ENCODE peak calls at places on chromosomes 13 and 19, in ten cellular contexts. B is activated CD4-positive, alpha-beta T cell treated with anti-CD3 and anti-CD28 coated beads, Interleukin-2, amount 50 U/mL, for 24 hours; N is activated T-cell treated with anti-CD3 and anti-CD28 coated beads, Interleukin-2, amount 50 U/mL, for 72 hours; K is activated CD8-positive, alpha-beta T cell treated with anti-CD3 and anti-CD28 coated beads, Interleukin-2, amount 10 ng/mL, durations not matched to agents 7 days and 5 days; H is sciatic nerve; D is lower lobe of right lung; A is Karpas-422; V is stimulated activated CD4-positive, alpha-beta T cell treated with anti-CD3 and anti-CD28 coated beads, Interleukin-2, amount 100 ng/mL, for 48 hours; X is NCI-H1092 treated with DMSO at 0.1 percent for 48 hours; Q is tibial nerve. Z is an unnamed sample.

GRCh38 chr19:38263696-38264485 is 482 bp upstream of the SPINT2 start:
- DNase-seq in B (peak; percentile 45), N (peak; percentile 88), K (peak; percentile 74), H (no peak), D (no peak), A (no peak), V (peak; percentile 56), X (peak; percentile 48), Q (no peak), Z (no peak)

GRCh38 chr19:1889907-1890306 is 4.6 kb upstream of the ABHD17A start:
- DNase-seq in B (no peak), N (no peak), K (no peak), H (no peak), D (no peak), A (no peak), V (no peak), X (no peak), Q (no peak), Z (no peak)

GRCh38 chr19:10899171-10899653 is 27.9 kb downstream of the CARM1 start:
- DNase-seq in B (no peak), N (no peak), K (no peak), H (no peak), D (peak; percentile 76), A (no peak), V (no peak), X (peak; percentile 23), Q (no peak), Z (no peak)

GRCh38 chr19:24071078-24071477 is 15.9 kb upstream of the ZNF254 start:
- DNase-seq in B (no peak), N (no peak), K (no peak), H (peak; percentile 1), D (no peak), A (no peak), V (no peak), X (no peak), Q (no peak), Z (no peak)

GRCh38 chr19:38250821-38251563 is 5.2 kb downstream of the PPP1R14A start:
- DNase-seq in B (no peak), N (no peak), K (no peak), H (peak; percentile 73), D (peak; percentile 56), A (no peak), V (no peak), X (no peak), Q (peak; percentile 47), Z (no peak)

GRCh38 chr19:17020380-17020779 is 6.2 kb downstream of the CPAMD8 start:
- DNase-seq in B (no peak), N (no peak), K (no peak), H (no peak), D (no peak), A (no peak), V (no peak), X (no peak), Q (no peak), Z (no peak)

GRCh38 chr13:77698211-77699058 is 948 bp downstream of the SLAIN1 start:
- DNase-seq in B (peak; percentile 25), N (peak; percentile 58), K (peak; percentile 66), H (no peak), D (peak; percentile 56), A (peak; percentile 64), V (peak; percentile 23), X (peak; percentile 69), Q (peak; percentile 8), Z (no peak)

GRCh38 chr13:22915442-22916082 is 265.2 kb upstream of the SGCG start:
- DNase-seq in B (no peak), N (no peak), K (no peak), H (no peak), D (peak; percentile 59), A (no peak), V (no peak), X (peak; percentile 82), Q (no peak), Z (no peak)

GRCh38 chr19:42634409-42635232 is 39.9 kb upstream of the CEACAM8 start:
- DNase-seq in B (peak; percentile 22), N (peak; percentile 71), K (peak; percentile 58), H (no peak), D (no peak), A (peak; percentile 85), V (peak; percentile 61), X (peak; percentile 0), Q (peak; percentile 22), Z (no peak)

GRCh38 chr19:5586300-5587070 is 18.7 kb upstream of the TINCR start:
- DNase-seq in B (no peak), N (no peak), K (no peak), H (no peak), D (no peak), A (no peak), V (no peak), X (no peak), Q (no peak), Z (no peak)

GRCh38 chr19:1746401-1747284 is 6.7 kb upstream of the ONECUT3 start:
- DNase-seq in B (no peak), N (no peak), K (no peak), H (no peak), D (no peak), A (peak; percentile 71), V (no peak), X (no peak), Q (no peak), Z (no peak)

GRCh38 chr13:81406639-81407292 is 1065.8 kb upstream of the SPRY2 start:
- DNase-seq in B (no peak), N (no peak), K (no peak), H (no peak), D (no peak), A (no peak), V (no peak), X (no peak), Q (no peak), Z (no peak)

GRCh38 chr19:11088508-11089253 is 582 bp upstream of the LDLR start:
- DNase-seq in B (no peak), N (no peak), K (no peak), H (no peak), D (no peak), A (no peak), V (no peak), X (no peak), Q (no peak), Z (no peak)

GRCh38 chr19:4449022-4449825 is 8.4 kb downstream of the UBXN6 start:
- DNase-seq in B (no peak), N (no peak), K (no peak), H (no peak), D (no peak), A (no peak), V (no peak), X (peak; percentile 83), Q (no peak), Z (no peak)

GRCh38 chr19:29537181-29537580 is 11.4 kb downstream of the VSTM2B start:
- DNase-seq in B (no peak), N (no peak), K (no peak), H (peak; percentile 22), D (no peak), A (no peak), V (no peak), X (no peak), Q (no peak), Z (no peak)

GRCh38 chr13:24381539-24382265 is 72.3 kb downstream of the C1QTNF9 start:
- DNase-seq in B (no peak), N (no peak), K (no peak), H (no peak), D (no peak), A (no peak), V (no peak), X (no peak), Q (peak; percentile 36), Z (no peak)

GRCh38 chr13:88103824-88104223 is 432.7 kb downstream of the SLITRK5 start:
- DNase-seq in B (no peak), N (no peak), K (no peak), H (no peak), D (no peak), A (no peak), V (no peak), X (no peak), Q (no peak), Z (no peak)

GRCh38 chr19:50311723-50312635 is 17.2 kb downstream of the KCNC3 start:
- DNase-seq in B (no peak), N (no peak), K (no peak), H (no peak), D (no peak), A (peak; percentile 79), V (no peak), X (no peak), Q (no peak), Z (no peak)

GRCh38 chr19:52099497-52100138 is 4.1 kb upstream of the ZNF841 start:
- DNase-seq in B (no peak), N (no peak), K (no peak), H (no peak), D (no peak), A (no peak), V (no peak), X (no peak), Q (no peak), Z (no peak)

GRCh38 chr19:17090501-17091074 is 15.0 kb downstream of the MYO9B start:
- DNase-seq in B (no peak), N (peak; percentile 57), K (peak; percentile 47), H (no peak), D (no peak), A (no peak), V (peak; percentile 28), X (no peak), Q (no peak), Z (no peak)

GRCh38 chr13:40442191-40442590 is 224.2 kb downstream of the FOXO1 start:
- DNase-seq in B (no peak), N (no peak), K (no peak), H (no peak), D (no peak), A (no peak), V (no peak), X (no peak), Q (no peak), Z (no peak)

GRCh38 chr13:72424059-72424458 is 303.4 kb downstream of the MZT1 start:
- DNase-seq in B (no peak), N (no peak), K (no peak), H (no peak), D (no peak), A (no peak), V (no peak), X (no peak), Q (no peak), Z (no peak)

GRCh38 chr13:112849500-112849899 is 119.5 kb upstream of the MCF2L start:
- DNase-seq in B (no peak), N (no peak), K (no peak), H (no peak), D (no peak), A (no peak), V (no peak), X (peak; percentile 99), Q (no peak), Z (no peak)

GRCh38 chr13:110455941-110456340 is 105.6 kb downstream of the RAB20 start:
- DNase-seq in B (peak; percentile 51), N (peak; percentile 66), K (peak; percentile 75), H (peak; percentile 86), D (peak; percentile 86), A (peak; percentile 89), V (peak; percentile 53), X (peak; percentile 86), Q (peak; percentile 79), Z (no peak)